ENCODE peak calls at places on chromosomes 5 and 9, in nine cellular contexts. One of them, this sample, is unnamed.

GRCh38 chr9:131708613-131709002 is 31.3 kb downstream of the RAPGEF1 start:
- DNase-seq in pancreas: no peak
- DNase-seq in heart left ventricle: no peak
- DNase-seq in CD8-positive, alpha-beta T cell: no peak
- DNase-seq in brain microvascular endothelial cell: no peak
- DNase-seq in AG04450: no peak
- DNase-seq in endodermal cell: no peak
- DNase-seq in dorsolateral prefrontal cortex: no peak
- DNase-seq in stomach: no peak
- DNase-seq in this sample: no peak

GRCh38 chr5:76771705-76772405 is 47.0 kb upstream of the F2RL1 start:
- DNase-seq in CD8-positive, alpha-beta T cell: no peak
- DNase-seq in dorsolateral prefrontal cortex: no peak
- DNase-seq in stomach: no peak
- DNase-seq in brain microvascular endothelial cell: no peak
- DNase-seq in AG04450: no peak
- DNase-seq in endodermal cell: no peak
- DNase-seq in pancreas: no peak
- DNase-seq in heart left ventricle: no peak
- DNase-seq in this sample: no peak

GRCh38 chr9:4929917-4930316 is 55.2 kb upstream of the JAK2 start:
- DNase-seq in endodermal cell: no peak
- DNase-seq in stomach: no peak
- DNase-seq in dorsolateral prefrontal cortex: no peak
- DNase-seq in pancreas: no peak
- DNase-seq in heart left ventricle: no peak
- DNase-seq in CD8-positive, alpha-beta T cell: no peak
- DNase-seq in AG04450: no peak
- DNase-seq in brain microvascular endothelial cell: no peak
- DNase-seq in this sample: no peak

GRCh38 chr5:44454002-44454401 is 64.8 kb upstream of the FGF10 start:
- DNase-seq in CD8-positive, alpha-beta T cell: no peak
- DNase-seq in endodermal cell: peak; percentile 69
- DNase-seq in stomach: no peak
- DNase-seq in dorsolateral prefrontal cortex: no peak
- DNase-seq in AG04450: no peak
- DNase-seq in pancreas: no peak
- DNase-seq in brain microvascular endothelial cell: no peak
- DNase-seq in heart left ventricle: no peak
- DNase-seq in this sample: no peak

GRCh38 chr5:175282611-175283225 is 161.3 kb downstream of the DRD1 start:
- DNase-seq in dorsolateral prefrontal cortex: no peak
- DNase-seq in AG04450: no peak
- DNase-seq in heart left ventricle: no peak
- DNase-seq in endodermal cell: no peak
- DNase-seq in stomach: no peak
- DNase-seq in brain microvascular endothelial cell: no peak
- DNase-seq in pancreas: no peak
- DNase-seq in CD8-positive, alpha-beta T cell: no peak
- DNase-seq in this sample: no peak

GRCh38 chr9:128588581-128589233 is 36.3 kb downstream of the SPTAN1 start:
- DNase-seq in AG04450: no peak
- DNase-seq in CD8-positive, alpha-beta T cell: no peak
- DNase-seq in heart left ventricle: no peak
- DNase-seq in pancreas: no peak
- DNase-seq in endodermal cell: no peak
- DNase-seq in brain microvascular endothelial cell: no peak
- DNase-seq in dorsolateral prefrontal cortex: peak; percentile 48
- DNase-seq in stomach: no peak
- DNase-seq in this sample: no peak

GRCh38 chr9:115106001-115106400 is 12.0 kb downstream of the TNC start:
- DNase-seq in brain microvascular endothelial cell: no peak
- DNase-seq in stomach: no peak
- DNase-seq in pancreas: no peak
- DNase-seq in CD8-positive, alpha-beta T cell: no peak
- DNase-seq in endodermal cell: no peak
- DNase-seq in heart left ventricle: no peak
- DNase-seq in dorsolateral prefrontal cortex: no peak
- DNase-seq in AG04450: no peak
- DNase-seq in this sample: no peak

GRCh38 chr9:94768766-94769165 is 42.3 kb downstream of the AOPEP start:
- DNase-seq in stomach: no peak
- DNase-seq in endodermal cell: no peak
- DNase-seq in pancreas: no peak
- DNase-seq in dorsolateral prefrontal cortex: no peak
- DNase-seq in brain microvascular endothelial cell: no peak
- DNase-seq in CD8-positive, alpha-beta T cell: no peak
- DNase-seq in AG04450: no peak
- DNase-seq in heart left ventricle: no peak
- DNase-seq in this sample: no peak

GRCh38 chr5:673837-674629 is 19.1 kb downstream of the TPPP start:
- DNase-seq in endodermal cell: no peak
- DNase-seq in pancreas: peak; percentile 78
- DNase-seq in dorsolateral prefrontal cortex: no peak
- DNase-seq in brain microvascular endothelial cell: no peak
- DNase-seq in heart left ventricle: peak; percentile 76
- DNase-seq in CD8-positive, alpha-beta T cell: no peak
- DNase-seq in stomach: no peak
- DNase-seq in AG04450: no peak
- DNase-seq in this sample: peak; percentile 94

GRCh38 chr5:59104400-59105117 is 521.7 kb downstream of the RAB3C start:
- DNase-seq in brain microvascular endothelial cell: no peak
- DNase-seq in AG04450: no peak
- DNase-seq in endodermal cell: no peak
- DNase-seq in heart left ventricle: no peak
- DNase-seq in pancreas: no peak
- DNase-seq in stomach: no peak
- DNase-seq in dorsolateral prefrontal cortex: no peak
- DNase-seq in CD8-positive, alpha-beta T cell: no peak
- DNase-seq in this sample: no peak

GRCh38 chr5:16160706-16161105 is 18.9 kb downstream of the MARCHF11 start:
- DNase-seq in stomach: no peak
- DNase-seq in pancreas: no peak
- DNase-seq in CD8-positive, alpha-beta T cell: no peak
- DNase-seq in endodermal cell: peak; percentile 61
- DNase-seq in heart left ventricle: no peak
- DNase-seq in brain microvascular endothelial cell: peak; percentile 37
- DNase-seq in AG04450: peak; percentile 10
- DNase-seq in dorsolateral prefrontal cortex: no peak
- DNase-seq in this sample: peak; percentile 43

GRCh38 chr9:113808391-113809191 is 67.5 kb upstream of the ZNF618 start:
- DNase-seq in pancreas: no peak
- DNase-seq in stomach: no peak
- DNase-seq in endodermal cell: no peak
- DNase-seq in AG04450: peak; percentile 26
- DNase-seq in brain microvascular endothelial cell: peak; percentile 65
- DNase-seq in heart left ventricle: no peak
- DNase-seq in CD8-positive, alpha-beta T cell: no peak
- DNase-seq in dorsolateral prefrontal cortex: no peak
- DNase-seq in this sample: no peak

GRCh38 chr9:31854187-31854586 is 530.3 kb upstream of the ACO1 start:
- DNase-seq in pancreas: peak; percentile 19
- DNase-seq in AG04450: no peak
- DNase-seq in stomach: no peak
- DNase-seq in endodermal cell: no peak
- DNase-seq in brain microvascular endothelial cell: no peak
- DNase-seq in heart left ventricle: no peak
- DNase-seq in CD8-positive, alpha-beta T cell: no peak
- DNase-seq in dorsolateral prefrontal cortex: no peak
- DNase-seq in this sample: peak; percentile 4

GRCh38 chr5:149128023-149128875 is 13.0 kb upstream of the ABLIM3 start:
- DNase-seq in AG04450: no peak
- DNase-seq in pancreas: no peak
- DNase-seq in endodermal cell: peak; percentile 87
- DNase-seq in CD8-positive, alpha-beta T cell: no peak
- DNase-seq in brain microvascular endothelial cell: peak; percentile 47
- DNase-seq in dorsolateral prefrontal cortex: no peak
- DNase-seq in heart left ventricle: no peak
- DNase-seq in stomach: no peak
- DNase-seq in this sample: no peak

GRCh38 chr9:109372246-109372645 is 51.4 kb upstream of the EPB41L4B start:
- DNase-seq in AG04450: no peak
- DNase-seq in stomach: no peak
- DNase-seq in heart left ventricle: no peak
- DNase-seq in brain microvascular endothelial cell: no peak
- DNase-seq in CD8-positive, alpha-beta T cell: no peak
- DNase-seq in endodermal cell: no peak
- DNase-seq in pancreas: no peak
- DNase-seq in dorsolateral prefrontal cortex: no peak
- DNase-seq in this sample: no peak

GRCh38 chr9:129669141-129669718 is 3.8 kb downstream of the PRRX2 start:
- DNase-seq in stomach: no peak
- DNase-seq in AG04450: peak; percentile 59
- DNase-seq in heart left ventricle: no peak
- DNase-seq in dorsolateral prefrontal cortex: no peak
- DNase-seq in endodermal cell: no peak
- DNase-seq in CD8-positive, alpha-beta T cell: no peak
- DNase-seq in pancreas: no peak
- DNase-seq in brain microvascular endothelial cell: peak; percentile 69
- DNase-seq in this sample: no peak

GRCh38 chr9:129669946-129670345 is 4.5 kb downstream of the PRRX2 start:
- DNase-seq in pancreas: no peak
- DNase-seq in endodermal cell: no peak
- DNase-seq in dorsolateral prefrontal cortex: no peak
- DNase-seq in AG04450: no peak
- DNase-seq in heart left ventricle: no peak
- DNase-seq in stomach: no peak
- DNase-seq in CD8-positive, alpha-beta T cell: no peak
- DNase-seq in brain microvascular endothelial cell: peak; percentile 8
- DNase-seq in this sample: no peak

GRCh38 chr9:129672702-129673101 is 7.3 kb downstream of the PRRX2 start:
- DNase-seq in brain microvascular endothelial cell: no peak
- DNase-seq in CD8-positive, alpha-beta T cell: no peak
- DNase-seq in stomach: no peak
- DNase-seq in heart left ventricle: no peak
- DNase-seq in pancreas: no peak
- DNase-seq in AG04450: no peak
- DNase-seq in dorsolateral prefrontal cortex: no peak
- DNase-seq in endodermal cell: no peak
- DNase-seq in this sample: no peak

GRCh38 chr9:129671519-129671918 is 6.1 kb downstream of the PRRX2 start:
- DNase-seq in dorsolateral prefrontal cortex: no peak
- DNase-seq in CD8-positive, alpha-beta T cell: no peak
- DNase-seq in heart left ventricle: no peak
- DNase-seq in endodermal cell: no peak
- DNase-seq in brain microvascular endothelial cell: no peak
- DNase-seq in AG04450: no peak
- DNase-seq in pancreas: no peak
- DNase-seq in stomach: no peak
- DNase-seq in this sample: no peak

DNA sequence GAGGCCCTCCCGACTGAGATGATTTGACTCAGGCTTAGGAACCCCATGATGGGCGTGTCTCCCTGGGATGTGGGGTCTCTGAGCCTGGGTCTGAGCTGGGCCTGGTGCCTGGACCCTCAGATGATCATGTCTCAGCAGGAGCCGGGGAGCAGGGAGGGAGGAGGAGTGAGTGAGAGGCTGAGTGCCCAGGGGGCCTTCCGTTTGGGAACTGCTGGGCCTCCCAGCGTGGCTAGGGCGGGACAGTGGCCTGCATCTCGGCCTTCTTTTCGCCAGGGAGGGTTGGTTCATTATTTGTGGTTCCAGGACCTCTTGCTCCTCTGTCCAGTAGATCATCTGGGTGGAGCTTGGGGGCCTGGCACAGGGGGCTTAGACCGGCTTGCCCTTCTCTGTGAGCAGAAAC is 5.6 kb downstream of the PRRX2 start:
- DNase-seq in pancreas: no peak
- DNase-seq in brain microvascular endothelial cell: no peak
- DNase-seq in heart left ventricle: no peak
- DNase-seq in stomach: no peak
- DNase-seq in AG04450: no peak
- DNase-seq in CD8-positive, alpha-beta T cell: no peak
- DNase-seq in dorsolateral prefrontal cortex: no peak
- DNase-seq in endodermal cell: no peak
- DNase-seq in this sample: no peak
- H3K4me3 ChIP-seq in pancreas: no peak overlapping the region
- H3K4me3 ChIP-seq in brain microvascular endothelial cell: no peak overlapping the region
- H3K4me3 ChIP-seq in heart left ventricle: no peak overlapping the region
- H3K4me3 ChIP-seq in stomach: no peak overlapping the region
- H3K4me3 ChIP-seq in AG04450: no peak overlapping the region
- H3K4me3 ChIP-seq in CD8-positive, alpha-beta T cell: no peak overlapping the region
- H3K4me3 ChIP-seq in dorsolateral prefrontal cortex: no peak overlapping the region
- H3K4me3 ChIP-seq in endodermal cell: no peak overlapping the region
- H3K4me3 ChIP-seq in this sample: no peak overlapping the region

DNA sequence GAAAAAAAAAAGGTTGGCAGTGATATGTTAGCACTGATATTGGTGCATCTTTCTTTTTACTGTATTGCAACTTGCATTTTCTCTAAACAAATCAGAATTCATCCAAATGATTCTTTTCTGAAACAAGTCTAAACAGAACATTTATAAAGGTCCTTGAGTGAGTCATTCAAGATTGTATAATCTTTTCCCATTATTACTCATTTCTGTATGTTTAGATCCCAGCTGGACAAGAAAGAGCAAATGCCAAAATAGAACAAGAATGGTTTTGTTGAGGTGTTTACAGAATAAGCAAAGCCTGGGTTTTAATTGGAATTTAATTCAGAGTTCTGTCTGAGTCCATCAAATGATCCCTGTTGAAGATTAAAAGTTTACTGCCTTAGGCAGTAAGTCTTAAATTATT is 112.3 kb downstream of the VCAN start:
- DNase-seq in dorsolateral prefrontal cortex: no peak
- DNase-seq in endodermal cell: no peak
- DNase-seq in pancreas: no peak
- DNase-seq in brain microvascular endothelial cell: no peak
- DNase-seq in heart left ventricle: no peak
- DNase-seq in AG04450: no peak
- DNase-seq in CD8-positive, alpha-beta T cell: no peak
- DNase-seq in stomach: no peak
- DNase-seq in this sample: no peak
- H3K27ac ChIP-seq in dorsolateral prefrontal cortex: no peak overlapping the region
- H3K27ac ChIP-seq in endodermal cell: no peak overlapping the region
- H3K27ac ChIP-seq in pancreas: no peak overlapping the region
- H3K27ac ChIP-seq in brain microvascular endothelial cell: no peak overlapping the region
- H3K27ac ChIP-seq in heart left ventricle: no peak overlapping the region
- H3K27ac ChIP-seq in AG04450: no peak overlapping the region
- H3K27ac ChIP-seq in CD8-positive, alpha-beta T cell: no peak overlapping the region
- H3K27ac ChIP-seq in stomach: no peak overlapping the region
- H3K27ac ChIP-seq in this sample: no peak overlapping the region

GRCh38 chr9:69548676-69549075 is 123.5 kb downstream of the APBA1 start:
- DNase-seq in dorsolateral prefrontal cortex: no peak
- DNase-seq in heart left ventricle: no peak
- DNase-seq in brain microvascular endothelial cell: no peak
- DNase-seq in endodermal cell: no peak
- DNase-seq in stomach: no peak
- DNase-seq in CD8-positive, alpha-beta T cell: no peak
- DNase-seq in pancreas: no peak
- DNase-seq in AG04450: no peak
- DNase-seq in this sample: no peak
- TF ChIP-seq CTCF in dorsolateral prefrontal cortex: no peak
- TF ChIP-seq CTCF in heart left ventricle: no peak
- TF ChIP-seq CTCF in brain microvascular endothelial cell: no peak
- TF ChIP-seq CTCF in endodermal cell: no peak
- TF ChIP-seq CTCF in stomach: no peak
- TF ChIP-seq CTCF in CD8-positive, alpha-beta T cell: no peak
- TF ChIP-seq CTCF in pancreas: no peak
- TF ChIP-seq CTCF in AG04450: no peak
- TF ChIP-seq CTCF in this sample: no peak

DNA sequence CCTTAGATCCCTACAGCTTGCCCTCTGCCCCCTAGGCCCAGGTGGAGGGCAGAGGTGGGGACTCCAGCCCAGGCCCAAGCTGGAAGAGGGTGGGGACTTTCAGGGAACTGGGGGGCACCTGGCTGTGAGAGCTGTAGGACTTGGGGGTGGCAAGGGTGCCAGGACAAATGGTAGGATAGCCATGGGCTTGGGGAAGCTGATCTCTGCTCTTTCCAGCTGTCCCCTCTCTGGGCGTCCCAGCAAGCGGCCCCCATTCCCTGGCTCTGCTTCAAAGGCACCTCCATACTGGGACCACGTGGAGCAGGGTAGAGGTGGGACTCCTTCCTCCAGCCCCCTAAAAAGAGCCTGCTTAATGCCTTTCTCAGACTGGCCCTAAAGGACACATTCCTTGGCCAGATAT is 385 bp downstream of the LTC4S start:
- DNase-seq in heart left ventricle: no peak
- DNase-seq in dorsolateral prefrontal cortex: no peak
- DNase-seq in pancreas: no peak
- DNase-seq in CD8-positive, alpha-beta T cell: no peak
- DNase-seq in endodermal cell: no peak
- DNase-seq in AG04450: no peak
- DNase-seq in brain microvascular endothelial cell: no peak
- DNase-seq in stomach: no peak
- DNase-seq in this sample: no peak
- H3K4me3 ChIP-seq in heart left ventricle: peak overlapping the region; percentile 68
- H3K4me3 ChIP-seq in dorsolateral prefrontal cortex: peak overlapping the region; percentile 66
- H3K4me3 ChIP-seq in pancreas: peak overlapping the region; percentile 86
- H3K4me3 ChIP-seq in CD8-positive, alpha-beta T cell: peak overlapping the region; percentile 50
- H3K4me3 ChIP-seq in endodermal cell: no peak overlapping the region
- H3K4me3 ChIP-seq in AG04450: no peak overlapping the region
- H3K4me3 ChIP-seq in brain microvascular endothelial cell: no peak overlapping the region
- H3K4me3 ChIP-seq in stomach: peak overlapping the region; percentile 3
- H3K4me3 ChIP-seq in this sample: no peak overlapping the region